ENCODE peak calls at places on chromosomes 2 and 18, in eight cellular contexts. A, P, H, E, Q, Z, O and U are unnamed samples.

GRCh38 chr2:239006886-239007285 is 159.0 kb downstream of the TWIST2 start:
- DNase-seq in H (no peak), P (no peak), Z (no peak), Q (peak), O (no peak), A (peak), E (no peak), U (no peak)

GRCh38 chr2:230765611-230766300 is 53.1 kb downstream of the CAB39 start:
- DNase-seq in E (no peak), O (no peak), H (no peak), Q (no peak), Z (no peak), A (no peak), P (no peak), U (no peak)

GRCh38 chr2:198731842-198732421 is 725.8 kb downstream of the SATB2 start:
- DNase-seq in E (no peak), O (no peak), P (no peak), A (no peak), Q (no peak), Z (no peak), H (no peak), U (no peak)

GRCh38 chr2:203867561-203868200 is at the start of gene CTLA4:
- DNase-seq in Z (no peak), Q (no peak), P (no peak), A (peak), H (no peak), E (no peak), O (no peak), U (no peak)

GRCh38 chr18:56869189-56869777 is 218.1 kb downstream of the WDR7 start:
- DNase-seq in Z (peak), E (no peak), H (no peak), Q (peak), P (peak), O (no peak), A (peak), U (no peak)

GRCh38 chr2:38245114-38245641 is 131.9 kb downstream of the ATL2 start:
- DNase-seq in O (no peak), A (no peak), P (no peak), Q (no peak), E (peak), H (no peak), Z (no peak), U (no peak)

GRCh38 chr2:169001116-169001815 is 29.9 kb downstream of the ABCB11 start:
- DNase-seq in O (no peak), A (peak), H (no peak), P (no peak), Q (no peak), Z (no peak), E (no peak), U (no peak)

GRCh38 chr2:236049981-236050380 is 118.2 kb downstream of the GBX2 start:
- DNase-seq in H (no peak), P (no peak), E (no peak), A (no peak), Z (no peak), O (no peak), Q (no peak), U (no peak)

GRCh38 chr2:26580751-26581150 is 60.4 kb downstream of the CIB4 start:
- DNase-seq in H (no peak), Q (no peak), Z (no peak), O (no peak), P (no peak), E (peak), A (no peak), U (no peak)

GRCh38 chr2:222982010-222982908 is 69.7 kb upstream of the KCNE4 start:
- DNase-seq in H (no peak), O (no peak), Z (peak), P (peak), E (peak), Q (no peak), A (peak), U (peak)

GRCh38 chr2:58056201-58056916 is 9.8 kb downstream of the VRK2 start:
- DNase-seq in Q (no peak), P (no peak), Z (no peak), O (no peak), H (no peak), A (no peak), E (no peak), U (no peak)

GRCh38 chr2:72813841-72814240 is 12.0 kb downstream of the EXOC6B start:
- DNase-seq in A (peak), Q (no peak), P (no peak), E (no peak), Z (peak), O (no peak), H (no peak), U (no peak)

GRCh38 chr2:134662751-134663150 is 56.0 kb downstream of the TMEM163 start:
- DNase-seq in H (no peak), Z (no peak), O (no peak), Q (no peak), P (no peak), A (no peak), E (no peak), U (no peak)

GRCh38 chr2:203673933-203674332 is 32.5 kb upstream of the CD28 start:
- DNase-seq in H (no peak), A (peak), Z (no peak), O (no peak), Q (no peak), E (no peak), P (no peak), U (no peak)

GRCh38 chr2:109331864-109332848 is 203.2 kb downstream of the SH3RF3 start:
- DNase-seq in H (no peak), Q (peak), Z (peak), E (peak), P (peak), O (no peak), A (peak), U (peak)

GRCh38 chr2:62768615-62769014 is 63.1 kb downstream of the EHBP1 start:
- DNase-seq in Q (no peak), A (peak), P (no peak), H (no peak), E (no peak), O (no peak), Z (no peak), U (no peak)

GRCh38 chr2:20597868-20598183 is 53.1 kb downstream of the HS1BP3 start:
- DNase-seq in E (no peak), O (no peak), P (no peak), Q (no peak), A (peak), H (no peak), Z (no peak), U (peak)

GRCh38 chr2:35081001-35081628 is 1274.5 kb upstream of the CRIM1 start:
- DNase-seq in H (no peak), A (peak), P (no peak), Q (no peak), O (no peak), E (no peak), Z (no peak), U (no peak)

GRCh38 chr2:182616471-182617393 is 99.3 kb upstream of the DNAJC10 start:
- DNase-seq in Z (peak), Q (no peak), O (no peak), A (peak), E (no peak), P (no peak), H (no peak), U (no peak)

GRCh38 chr2:116787808-116788207 is 1026.7 kb upstream of the DDX18 start:
- DNase-seq in H (no peak), A (no peak), O (no peak), Q (no peak), P (no peak), E (no peak), Z (no peak), U (no peak)

GRCh38 chr2:37477921-37478320 is 133.5 kb downstream of the QPCT start:
- DNase-seq in P (no peak), O (no peak), E (no peak), Q (no peak), H (no peak), A (no peak), Z (no peak), U (no peak)

GRCh38 chr18:79525556-79526467 is 130.1 kb downstream of the NFATC1 start:
- DNase-seq in Z (peak), P (peak), O (no peak), Q (peak), A (no peak), E (peak), H (no peak), U (peak)

GRCh38 chr2:54666131-54666637 is 57.3 kb upstream of the EML6 start:
- DNase-seq in Z (peak), O (no peak), A (peak), Q (no peak), H (no peak), E (no peak), P (no peak), U (no peak)

GRCh38 chr2:100718065-100718570 is 101.8 kb upstream of the NPAS2 start:
- DNase-seq in H (no peak), Z (no peak), Q (no peak), O (no peak), E (no peak), P (no peak), A (no peak), U (no peak)

GRCh38 chr2:172012688-172013358 is 13.1 kb downstream of the METAP1D start:
- DNase-seq in A (no peak), E (no peak), Q (no peak), H (no peak), O (no peak), Z (no peak), P (peak), U (no peak)

GRCh38 chr18:22538463-22538862 is 120.7 kb upstream of the CTAGE1 start:
- DNase-seq in P (no peak), H (no peak), Q (no peak), Z (no peak), O (no peak), E (no peak), A (peak), U (no peak)

GRCh38 chr18:68608861-68609465 is 105.9 kb downstream of the TMX3 start:
- DNase-seq in Q (no peak), O (no peak), A (no peak), E (no peak), P (no peak), H (no peak), Z (no peak), U (no peak)

GRCh38 chr2:63058149-63058741 is 7.6 kb downstream of the OTX1 start:
- DNase-seq in P (no peak), Q (no peak), H (no peak), Z (peak), A (peak), O (no peak), E (no peak), U (no peak)

GRCh38 chr2:186543561-186544131 is 46.2 kb upstream of the ITGAV start:
- DNase-seq in P (no peak), Z (no peak), A (peak), O (no peak), H (no peak), Q (no peak), E (no peak), U (no peak)

GRCh38 chr2:20366672-20367116 is 16.1 kb upstream of the PUM2 start:
- DNase-seq in H (no peak), Q (no peak), A (no peak), P (no peak), Z (no peak), O (no peak), E (no peak), U (no peak)

GRCh38 chr18:32930695-32931301 is 158.0 kb upstream of the KLHL14 start:
- DNase-seq in A (peak), P (peak), O (no peak), H (no peak), Q (peak), E (no peak), Z (peak), U (no peak)

GRCh38 chr2:232219496-232219870 is 159.1 kb upstream of the ALPP start:
- DNase-seq in H (no peak), E (no peak), Z (no peak), P (no peak), A (no peak), O (no peak), Q (no peak), U (no peak)

GRCh38 chr2:98280376-98281102 is 65.7 kb upstream of the CNGA3 start:
- DNase-seq in Q (no peak), A (peak), Z (peak), E (peak), P (no peak), H (no peak), O (no peak), U (no peak)